ENCODE peak calls at places on chromosome 9, in six cellular contexts. T, G, R, H, M and X are unnamed samples.

GRCh38 chr9:91935805-91936204 is 14.2 kb downstream of the ROR2 start:
- DNase-seq in T (no peak), M (no peak), G (no peak), R (no peak), H (no peak), X (no peak)

GRCh38 chr9:87148391-87149237 is 201.3 kb upstream of the GAS1 start:
- DNase-seq in G (peak; percentile 65), T (peak; percentile 91), H (no peak), R (no peak), M (peak; percentile 72), X (peak; percentile 88)

GRCh38 chr9:15572200-15572599 is 19.4 kb downstream of the CCDC171 start:
- DNase-seq in T (no peak), G (no peak), H (no peak), R (peak; percentile 11), M (peak; percentile 51), X (no peak)

GRCh38 chr9:89278997-89279739 is 31.8 kb upstream of the CKS2 start:
- DNase-seq in H (no peak), M (peak; percentile 84), T (peak; percentile 78), G (peak; percentile 80), R (peak; percentile 21), X (no peak)

GRCh38 chr9:105647595-105648349 is 14.5 kb upstream of the TAL2 start:
- DNase-seq in M (no peak), G (no peak), H (no peak), R (no peak), T (no peak), X (no peak)

GRCh38 chr9:126902160-126902559 is 12.4 kb upstream of the RALGPS1 start:
- DNase-seq in G (no peak), R (no peak), M (no peak), T (no peak), H (no peak), X (no peak)

GRCh38 chr9:113484258-113484730 is 20.8 kb downstream of the RGS3 start:
- DNase-seq in G (no peak), R (no peak), M (peak; percentile 28), T (no peak), H (no peak), X (peak; percentile 64)

GRCh38 chr9:137482094-137482781 is 23.1 kb upstream of the NSMF start:
- DNase-seq in R (peak; percentile 83), G (peak; percentile 67), T (peak; percentile 74), H (no peak), M (peak; percentile 74), X (peak; percentile 63)

GRCh38 chr9:77099388-77099787 is 77.9 kb upstream of the VPS13A start:
- DNase-seq in M (no peak), H (no peak), G (no peak), T (no peak), R (no peak), X (no peak)

GRCh38 chr9:74083681-74084433 is 413.3 kb upstream of the RORB start:
- DNase-seq in T (no peak), R (no peak), H (no peak), M (no peak), G (no peak), X (no peak)

GRCh38 chr9:21295992-21296391 is 9.1 kb downstream of the IFNA5 start:
- DNase-seq in H (no peak), T (no peak), G (no peak), R (no peak), M (no peak), X (no peak)

GRCh38 chr9:14346301-14346721 is 32.4 kb upstream of the NFIB start:
- DNase-seq in M (no peak), G (no peak), R (no peak), T (no peak), H (no peak), X (peak; percentile 70)

GRCh38 chr9:110050925-110051355 is 157.0 kb downstream of the C9orf152 start:
- DNase-seq in G (peak; percentile 64), H (no peak), R (peak; percentile 80), M (peak; percentile 95), T (peak; percentile 96), X (no peak)

GRCh38 chr9:6842584-6842947 is 84.8 kb downstream of the KDM4C start:
- DNase-seq in M (peak; percentile 27), H (no peak), G (no peak), R (no peak), T (peak; percentile 41), X (no peak)

GRCh38 chr9:131092548-131093440 is 3.5 kb upstream of the AIF1L start:
- DNase-seq in G (no peak), R (no peak), M (no peak), T (no peak), H (no peak), X (no peak)

GRCh38 chr9:86926130-86926529 is 21.2 kb downstream of the GAS1 start:
- DNase-seq in R (no peak), T (peak; percentile 53), G (no peak), H (no peak), M (no peak), X (no peak)

GRCh38 chr9:130664191-130665028 is at the start of gene PRDM12:
- DNase-seq in M (no peak), T (peak; percentile 34), G (no peak), R (no peak), H (no peak), X (no peak)

GRCh38 chr9:132977626-132978450 is 656 bp upstream of the GFI1B start:
- DNase-seq in T (peak; percentile 68), R (no peak), M (peak; percentile 33), H (peak; percentile 74), G (peak; percentile 33), X (peak; percentile 70)

DNA sequence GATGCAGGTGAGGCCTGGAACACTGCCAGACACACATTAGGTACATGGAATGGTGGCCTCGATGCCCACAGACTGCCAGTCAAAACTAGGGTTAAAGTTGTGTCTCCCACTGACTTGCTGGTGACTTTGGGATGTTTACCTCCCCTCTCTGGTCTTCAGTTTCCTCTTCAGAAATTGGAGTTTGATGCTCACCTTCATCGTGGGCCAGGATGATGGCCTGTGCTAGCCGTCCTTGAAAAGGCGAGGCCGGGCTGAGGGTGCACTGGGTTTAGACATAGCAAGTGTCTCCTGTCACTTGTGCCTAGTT is 49.0 kb upstream of the FOXE1 start:
- DNase-seq in H (no peak), R (no peak), T (no peak), G (no peak), M (no peak), X (no peak)
- H3K27ac ChIP-seq in H (no peak overlapping the region), R (no peak overlapping the region), T (no peak overlapping the region), G (no peak overlapping the region), M (no peak overlapping the region), X (no peak overlapping the region)

DNA sequence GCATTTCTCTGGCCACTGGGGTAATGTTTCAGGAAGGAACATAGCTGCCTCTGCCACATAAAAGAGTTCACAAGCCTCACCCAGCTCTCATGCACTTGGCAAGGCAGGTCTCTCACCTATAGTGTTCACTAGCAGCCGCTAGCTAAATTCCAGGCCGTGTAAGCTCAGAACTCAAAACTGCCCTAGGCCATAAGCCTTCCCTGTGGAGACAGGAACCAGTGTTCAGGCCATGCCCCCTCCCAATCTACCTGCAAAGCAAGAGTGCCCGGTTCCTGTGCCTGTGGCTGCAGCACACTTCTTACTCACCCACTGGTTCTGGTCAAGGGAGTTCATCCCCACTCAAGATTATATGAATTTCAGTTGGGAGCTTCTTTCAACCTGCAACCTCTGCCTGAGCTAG is 60.7 kb upstream of the ZNF169 start:
- DNase-seq in M (no peak), H (no peak), T (no peak), G (no peak), R (no peak), X (no peak)
- H3K9me3 ChIP-seq in M (no peaks in the 10 kb centered on the region), H (peaks cover 7% of the 10 kb centered on the region), T (no peaks in the 10 kb centered on the region), G (no peaks in the 10 kb centered on the region), R (peaks cover 13% of the 10 kb centered on the region), X (peaks cover 12% of the 10 kb centered on the region)

DNA sequence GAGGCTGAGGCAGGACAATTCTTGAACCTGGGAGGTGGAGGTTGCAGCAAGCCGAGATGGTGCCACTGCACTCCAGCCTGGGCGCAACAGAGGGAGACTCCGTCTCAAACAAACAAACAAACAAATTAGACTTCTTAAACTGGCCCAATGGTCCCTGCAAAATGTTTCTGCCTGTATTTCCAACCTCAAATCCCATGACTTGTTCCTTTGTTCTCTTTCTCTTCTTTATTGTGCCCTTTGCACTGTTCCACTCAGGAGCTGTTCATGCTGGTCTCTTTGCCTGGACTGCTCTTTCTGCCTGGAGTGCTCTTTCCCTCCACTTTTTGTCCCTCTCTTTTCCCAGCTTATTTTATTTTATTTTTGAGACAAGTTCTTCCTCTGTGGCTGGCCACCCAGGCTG is 4.1 kb downstream of the RABEPK start:
- DNase-seq in H (no peak), M (no peak), T (no peak), G (no peak), R (no peak), X (no peak)
- H3K27ac ChIP-seq in H (no peak overlapping the region), M (no peak overlapping the region), T (no peak overlapping the region), G (no peak overlapping the region), R (no peak overlapping the region), X (no peak overlapping the region)

DNA sequence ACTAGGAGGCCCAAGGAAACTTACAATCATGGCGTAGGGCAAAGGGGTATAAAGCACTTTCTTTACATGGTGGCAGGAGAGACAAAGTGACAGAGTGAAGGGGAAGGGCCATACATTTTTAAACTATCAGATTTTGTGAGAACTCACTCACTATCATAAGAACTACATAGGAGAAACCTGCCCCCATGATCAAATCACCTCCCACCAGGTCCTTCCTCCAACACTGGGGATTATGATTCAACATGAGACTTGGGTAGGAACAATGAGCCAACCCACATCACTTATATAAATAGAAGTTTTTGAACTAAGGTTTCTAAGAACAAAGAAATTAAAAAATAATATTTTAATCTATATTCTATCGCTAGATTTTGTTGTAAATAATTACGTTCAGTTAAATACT is 460.3 kb upstream of the TYRP1 start:
- DNase-seq in M (no peak), R (no peak), G (no peak), H (no peak), T (no peak), X (no peak)
- H3K9me3 ChIP-seq in M (no peaks in the 10 kb centered on the region), R (peaks cover 4% of the 10 kb centered on the region), G (no peaks in the 10 kb centered on the region), H (no peaks in the 10 kb centered on the region), T (no peaks in the 10 kb centered on the region), X (no peaks in the 10 kb centered on the region)

GRCh38 chr9:101706929-101707328 is 31.5 kb downstream of the GRIN3A start:
- DNase-seq in H (no peak), M (no peak), R (no peak), T (no peak), G (no peak), X (no peak)
- H3K27ac ChIP-seq in H (no peak overlapping the region), M (no peak overlapping the region), R (no peak overlapping the region), T (no peak overlapping the region), G (no peak overlapping the region), X (no peak overlapping the region)

GRCh38 chr9:11701706-11702105 is 991.5 kb upstream of the TYRP1 start:
- DNase-seq in R (no peak), T (no peak), G (no peak), H (no peak), M (no peak), X (no peak)
- H3K9me3 ChIP-seq in R (peaks cover 10% of the 10 kb centered on the region), T (no peaks in the 10 kb centered on the region), G (no peaks in the 10 kb centered on the region), H (no peaks in the 10 kb centered on the region), M (no peaks in the 10 kb centered on the region), X (no peaks in the 10 kb centered on the region)

GRCh38 chr9:2559212-2560152 is 62.1 kb upstream of the VLDLR start:
- DNase-seq in H (no peak), T (peak; percentile 94), G (peak; percentile 35), M (peak; percentile 97), R (peak; percentile 87), X (peak; percentile 71)
- H3K27ac ChIP-seq in H (no peak overlapping the region), T (peak overlapping the region; percentile 57), G (peak overlapping the region; percentile 55), M (no peak overlapping the region), R (peak overlapping the region; percentile 80), X (peak overlapping the region; percentile 31)